ENCODE peak calls at places on chromosomes 16 and 17, in seven cellular contexts. One of them, this sample, is unnamed.

GRCh38 chr17:50689251-50689650 is 18.5 kb downstream of the ANKRD40 start:
- DNase-seq in activated T-helper 1 cell treated with Interleukin-2 at 50 U/mL for 16 hours: no peak
- DNase-seq in GM18507: no peak
- DNase-seq in D721Med: no peak
- DNase-seq in NCI-H748 treated with DMSO at 0.1 percent for 48 hours: no peak
- DNase-seq in GDM1: no peak
- DNase-seq in GM04504: no peak
- DNase-seq in this sample: no peak

GRCh38 chr17:41654908-41655607 is 30.7 kb upstream of the KRT17 start:
- DNase-seq in activated T-helper 1 cell treated with Interleukin-2 at 50 U/mL for 16 hours: no peak
- DNase-seq in D721Med: peak
- DNase-seq in GM18507: no peak
- DNase-seq in GDM1: no peak
- DNase-seq in GM04504: no peak
- DNase-seq in NCI-H748 treated with DMSO at 0.1 percent for 48 hours: no peak
- DNase-seq in this sample: no peak

GRCh38 chr17:16171613-16172012 is 43.7 kb downstream of the NCOR1 start:
- DNase-seq in NCI-H748 treated with DMSO at 0.1 percent for 48 hours: no peak
- DNase-seq in D721Med: no peak
- DNase-seq in GM04504: no peak
- DNase-seq in activated T-helper 1 cell treated with Interleukin-2 at 50 U/mL for 16 hours: no peak
- DNase-seq in GM18507: no peak
- DNase-seq in GDM1: no peak
- DNase-seq in this sample: no peak

GRCh38 chr17:40931311-40931710 is 6.1 kb downstream of the KRT23 start:
- DNase-seq in GM04504: no peak
- DNase-seq in D721Med: no peak
- DNase-seq in GDM1: no peak
- DNase-seq in activated T-helper 1 cell treated with Interleukin-2 at 50 U/mL for 16 hours: no peak
- DNase-seq in NCI-H748 treated with DMSO at 0.1 percent for 48 hours: no peak
- DNase-seq in GM18507: no peak
- DNase-seq in this sample: no peak

GRCh38 chr17:66650490-66650877 is 184.4 kb upstream of the CACNG5 start:
- DNase-seq in GM18507: no peak
- DNase-seq in activated T-helper 1 cell treated with Interleukin-2 at 50 U/mL for 16 hours: no peak
- DNase-seq in GM04504: no peak
- DNase-seq in GDM1: no peak
- DNase-seq in NCI-H748 treated with DMSO at 0.1 percent for 48 hours: no peak
- DNase-seq in D721Med: no peak
- DNase-seq in this sample: no peak

GRCh38 chr16:15644306-15644961 is 1.5 kb upstream of the MARF1 start:
- DNase-seq in GM04504: no peak
- DNase-seq in activated T-helper 1 cell treated with Interleukin-2 at 50 U/mL for 16 hours: no peak
- DNase-seq in GM18507: no peak
- DNase-seq in NCI-H748 treated with DMSO at 0.1 percent for 48 hours: peak
- DNase-seq in GDM1: no peak
- DNase-seq in D721Med: no peak
- DNase-seq in this sample: no peak

GRCh38 chr16:68072038-68072695 is 13.0 kb upstream of the NFATC3 start:
- DNase-seq in GM04504: peak
- DNase-seq in GM18507: no peak
- DNase-seq in D721Med: no peak
- DNase-seq in activated T-helper 1 cell treated with Interleukin-2 at 50 U/mL for 16 hours: no peak
- DNase-seq in NCI-H748 treated with DMSO at 0.1 percent for 48 hours: no peak
- DNase-seq in GDM1: no peak
- DNase-seq in this sample: no peak

GRCh38 chr17:83194189-83194565 is 114.8 kb downstream of the METRNL start:
- DNase-seq in GDM1: no peak
- DNase-seq in NCI-H748 treated with DMSO at 0.1 percent for 48 hours: no peak
- DNase-seq in GM04504: no peak
- DNase-seq in activated T-helper 1 cell treated with Interleukin-2 at 50 U/mL for 16 hours: no peak
- DNase-seq in D721Med: no peak
- DNase-seq in GM18507: no peak
- DNase-seq in this sample: no peak

This sample was measured in GM12891.